ENCODE peak calls at places on chromosomes 6 and 20, in nine cellular contexts. Q is astrocyte of the spinal cord; O is EL; C is RCC 7860; T is H54; R is activated T-cell treated with anti-CD3 and anti-CD28 coated beads, Interleukin-2, amount 50 U/mL, for 48 hours; Y is effector CD4-positive, alpha-beta T cell; K is H7; G is T-helper 22 cell. H is an unnamed sample.

GRCh38 chr20:56244259-56244658 is 4.3 kb upstream of the MC3R start:
- DNase-seq in Q (no peak), O (no peak), C (no peak), T (no peak), R (no peak), Y (no peak), K (no peak), G (no peak), H (no peak)

GRCh38 chr6:35044145-35044745 is 96.9 kb downstream of the TCP11 start:
- DNase-seq in Q (peak; percentile 76), O (no peak), C (no peak), T (no peak), R (no peak), Y (no peak), K (no peak), G (no peak), H (no peak)

GRCh38 chr20:6533321-6533720 is 234.2 kb upstream of the BMP2 start:
- DNase-seq in Q (peak; percentile 85), O (peak; percentile 1), C (peak; percentile 59), T (no peak), R (no peak), Y (no peak), K (no peak), G (no peak), H (no peak)

GRCh38 chr20:60206259-60206658 is 248.0 kb downstream of the CDH26 start:
- DNase-seq in Q (peak; percentile 55), O (peak; percentile 49), C (peak; percentile 71), T (peak; percentile 55), R (no peak), Y (no peak), K (peak; percentile 73), G (no peak), H (peak; percentile 39)

GRCh38 chr6:139539852-139540251 is 165.4 kb upstream of the CITED2 start:
- DNase-seq in Q (peak; percentile 95), O (peak; percentile 98), C (peak; percentile 90), T (peak; percentile 54), R (no peak), Y (no peak), K (no peak), G (no peak), H (no peak)

GRCh38 chr6:156852858-156853216 is 75.7 kb downstream of the ARID1B start:
- DNase-seq in Q (no peak), O (no peak), C (no peak), T (no peak), R (no peak), Y (no peak), K (peak; percentile 41), G (no peak), H (no peak)

GRCh38 chr6:149474108-149474935 is 10.5 kb downstream of the ZC3H12D start:
- DNase-seq in Q (no peak), O (no peak), C (no peak), T (no peak), R (no peak), Y (no peak), K (no peak), G (no peak), H (no peak)

GRCh38 chr6:149325648-149326236 is 8.2 kb downstream of the TAB2 start:
- DNase-seq in Q (no peak), O (no peak), C (no peak), T (no peak), R (no peak), Y (no peak), K (no peak), G (no peak), H (no peak)

GRCh38 chr20:53599378-53599777 is 5.7 kb upstream of the ZNF217 start:
- DNase-seq in Q (no peak), O (no peak), C (no peak), T (no peak), R (peak; percentile 14), Y (no peak), K (no peak), G (no peak), H (no peak)

GRCh38 chr20:34029415-34029814 is 35.7 kb downstream of the RALY start:
- DNase-seq in Q (no peak), O (no peak), C (no peak), T (no peak), R (no peak), Y (no peak), K (no peak), G (no peak), H (no peak)

GRCh38 chr6:89475634-89476033 is 42.7 kb downstream of the ANKRD6 start:
- DNase-seq in Q (peak; percentile 30), O (peak; percentile 23), C (no peak), T (no peak), R (no peak), Y (no peak), K (no peak), G (no peak), H (no peak)

GRCh38 chr6:32947552-32948465 is 5.1 kb downstream of the HLA-DMA start:
- DNase-seq in Q (peak; percentile 28), O (peak; percentile 55), C (peak; percentile 45), T (no peak), R (no peak), Y (peak; percentile 26), K (peak; percentile 33), G (no peak), H (no peak)

GRCh38 chr6:134609862-134610261 is 291.9 kb upstream of the SGK1 start:
- DNase-seq in Q (no peak), O (no peak), C (no peak), T (no peak), R (no peak), Y (no peak), K (no peak), G (no peak), H (no peak)

GRCh38 chr6:137870744-137871247 is 3.7 kb downstream of the TNFAIP3 start:
- DNase-seq in Q (no peak), O (no peak), C (no peak), T (no peak), R (peak; percentile 69), Y (peak; percentile 22), K (peak; percentile 25), G (no peak), H (peak; percentile 44)

GRCh38 chr6:127776320-127776719 is 124.5 kb downstream of the THEMIS start:
- DNase-seq in Q (no peak), O (no peak), C (no peak), T (no peak), R (peak; percentile 38), Y (no peak), K (no peak), G (no peak), H (no peak)

GRCh38 chr20:3239867-3240775 is 1.1 kb upstream of the SLC4A11 start:
- DNase-seq in Q (no peak), O (peak; percentile 25), C (no peak), T (no peak), R (no peak), Y (no peak), K (peak; percentile 84), G (no peak), H (no peak)

GRCh38 chr20:31833130-31833930 is 12.1 kb downstream of the FOXS1 start:
- DNase-seq in Q (no peak), O (peak; percentile 54), C (peak; percentile 28), T (peak; percentile 46), R (peak; percentile 81), Y (peak; percentile 41), K (peak; percentile 99), G (no peak), H (peak; percentile 82)

GRCh38 chr6:27812805-27813626 is 99.2 kb downstream of the OR2B2 start:
- DNase-seq in Q (no peak), O (peak; percentile 7), C (no peak), T (no peak), R (no peak), Y (no peak), K (no peak), G (no peak), H (no peak)

GRCh38 chr6:158565482-158566040 is 5.7 kb downstream of the TMEM181 start:
- DNase-seq in Q (no peak), O (no peak), C (no peak), T (no peak), R (no peak), Y (no peak), K (no peak), G (no peak), H (no peak)

GRCh38 chr20:56903858-56904257 is 274.8 kb downstream of the TFAP2C start:
- DNase-seq in Q (no peak), O (no peak), C (no peak), T (no peak), R (no peak), Y (no peak), K (no peak), G (no peak), H (no peak)

GRCh38 chr6:10395171-10395945 is 19.5 kb downstream of the TFAP2A start:
- DNase-seq in Q (no peak), O (no peak), C (no peak), T (no peak), R (no peak), Y (no peak), K (no peak), G (no peak), H (no peak)

GRCh38 chr20:5168582-5169396 is 42.0 kb downstream of the CDS2 start:
- DNase-seq in Q (peak; percentile 70), O (peak; percentile 57), C (peak; percentile 4), T (peak; percentile 77), R (no peak), Y (no peak), K (no peak), G (no peak), H (no peak)

GRCh38 chr20:63228786-63229185 is 6.9 kb upstream of the BIRC7 start:
- DNase-seq in Q (no peak), O (no peak), C (no peak), T (no peak), R (no peak), Y (no peak), K (no peak), G (no peak), H (no peak)

GRCh38 chr6:132484680-132485018 is 28.3 kb downstream of the STX7 start:
- DNase-seq in Q (no peak), O (no peak), C (no peak), T (no peak), R (no peak), Y (no peak), K (no peak), G (no peak), H (no peak)

GRCh38 chr20:39890697-39891096 is 798.3 kb downstream of the MAFB start:
- DNase-seq in Q (no peak), O (no peak), C (no peak), T (no peak), R (no peak), Y (no peak), K (no peak), G (no peak), H (no peak)

GRCh38 chr6:28802417-28803336 is 121.1 kb downstream of the TRIM27 start:
- DNase-seq in Q (peak; percentile 42), O (peak; percentile 86), C (peak; percentile 75), T (no peak), R (peak; percentile 52), Y (no peak), K (peak; percentile 43), G (no peak), H (peak; percentile 31)

GRCh38 chr20:11305406-11305805 is 612.3 kb upstream of the BTBD3 start:
- DNase-seq in Q (no peak), O (no peak), C (no peak), T (no peak), R (no peak), Y (no peak), K (peak; percentile 6), G (no peak), H (no peak)

GRCh38 chr20:1809611-1810510 is 85.3 kb upstream of the SIRPA start:
- DNase-seq in Q (peak; percentile 49), O (peak; percentile 79), C (peak; percentile 95), T (peak; percentile 53), R (no peak), Y (no peak), K (no peak), G (no peak), H (no peak)

H was measured in GM10248.